ENCODE peak calls at places on chromosomes 2 and 18, in nine cellular contexts. Y is stimulated activated CD4-positive, alpha-beta T cell treated with anti-CD3 and anti-CD28 coated beads, Interleukin-15, amount 100 ng/mL, for 48 hours; Q is thoracic aorta; B is T-helper 17 cell; F is midbrain; E is effector memory CD8-positive, alpha-beta T cell; C is T-cell; H is DMS53; L is endothelial cell of umbilical vein. N is an unnamed sample.

GRCh38 chr2:203688798-203689197 is 17.6 kb upstream of the CD28 start:
- DNase-seq in Y (no peak), Q (no peak), B (no peak), F (no peak), E (no peak), C (no peak), H (no peak), L (no peak), N (no peak)

GRCh38 chr2:118102433-118103082 is 14.3 kb downstream of the INSIG2 start:
- DNase-seq in Y (no peak), Q (no peak), B (no peak), F (no peak), E (no peak), C (no peak), H (no peak), L (no peak), N (no peak)

GRCh38 chr2:13014783-13015182 is 298.0 kb downstream of the TRIB2 start:
- DNase-seq in Y (no peak), Q (no peak), B (no peak), F (no peak), E (no peak), C (no peak), H (no peak), L (no peak), N (no peak)

GRCh38 chr18:74831571-74832250 is 234.0 kb downstream of the ZNF407 start:
- DNase-seq in Y (no peak), Q (no peak), B (no peak), F (no peak), E (no peak), C (no peak), H (peak; percentile 29), L (no peak), N (no peak)

GRCh38 chr2:176677746-176678145 is 408.5 kb downstream of the MTX2 start:
- DNase-seq in Y (no peak), Q (no peak), B (no peak), F (no peak), E (no peak), C (no peak), H (no peak), L (no peak), N (no peak)

GRCh38 chr2:55106148-55106547 is 55.9 kb upstream of the RTN4 start:
- DNase-seq in Y (no peak), Q (no peak), B (no peak), F (no peak), E (no peak), C (no peak), H (no peak), L (no peak), N (no peak)

GRCh38 chr18:3391704-3392466 is 58.1 kb upstream of the TGIF1 start:
- DNase-seq in Y (no peak), Q (no peak), B (no peak), F (no peak), E (no peak), C (no peak), H (no peak), L (no peak), N (no peak)

GRCh38 chr2:85156141-85156540 is 22.9 kb downstream of the TCF7L1 start:
- DNase-seq in Y (no peak), Q (no peak), B (no peak), F (no peak), E (no peak), C (no peak), H (no peak), L (peak; percentile 52), N (peak; percentile 64)

GRCh38 chr2:217858519-217859466 is 144.0 kb downstream of the TNS1 start:
- DNase-seq in Y (no peak), Q (peak; percentile 76), B (no peak), F (peak; percentile 54), E (no peak), C (no peak), H (peak; percentile 42), L (peak; percentile 42), N (peak; percentile 60)

GRCh38 chr2:39871291-39871761 is 92.3 kb upstream of the THUMPD2 start:
- DNase-seq in Y (no peak), Q (no peak), B (no peak), F (no peak), E (no peak), C (no peak), H (no peak), L (peak; percentile 14), N (peak; percentile 53)

GRCh38 chr18:63025251-63025710 is 294.3 kb downstream of the BCL2 start:
- DNase-seq in Y (no peak), Q (no peak), B (no peak), F (no peak), E (no peak), C (no peak), H (peak; percentile 71), L (no peak), N (peak; percentile 3)

GRCh38 chr2:214651451-214651850 is 158.0 kb downstream of the BARD1 start:
- DNase-seq in Y (no peak), Q (no peak), B (no peak), F (no peak), E (no peak), C (no peak), H (no peak), L (no peak), N (no peak)

GRCh38 chr2:55159037-55159651 is 72.9 kb downstream of the CLHC1 start:
- DNase-seq in Y (no peak), Q (no peak), B (no peak), F (no peak), E (no peak), C (no peak), H (peak; percentile 91), L (peak; percentile 37), N (peak; percentile 41)

GRCh38 chr2:217638533-217638932 is 364.3 kb downstream of the TNS1 start:
- DNase-seq in Y (no peak), Q (no peak), B (no peak), F (no peak), E (no peak), C (no peak), H (no peak), L (no peak), N (no peak)